ENCODE peak calls at places on chromosomes 13 and 19, in five cellular contexts. One of them, this sample, is unnamed.

GRCh38 chr13:21033866-21034601 is 27.4 kb downstream of the LATS2 start:
- DNase-seq in breast epithelium: no peak
- DNase-seq in sigmoid colon: peak; percentile 67
- DNase-seq in mammary epithelial cell: peak; percentile 78
- DNase-seq in tibial artery: no peak
- DNase-seq in this sample: no peak

GRCh38 chr19:35334064-35334753 is 5.2 kb downstream of the CD22 start:
- DNase-seq in breast epithelium: no peak
- DNase-seq in sigmoid colon: no peak
- DNase-seq in mammary epithelial cell: no peak
- DNase-seq in tibial artery: no peak
- DNase-seq in this sample: no peak

GRCh38 chr19:8336072-8336569 is 6.9 kb downstream of the KANK3 start:
- DNase-seq in breast epithelium: no peak
- DNase-seq in sigmoid colon: no peak
- DNase-seq in mammary epithelial cell: no peak
- DNase-seq in tibial artery: no peak
- DNase-seq in this sample: no peak

GRCh38 chr19:5990289-5990797 is 12.4 kb upstream of the RANBP3 start:
- DNase-seq in breast epithelium: no peak
- DNase-seq in sigmoid colon: no peak
- DNase-seq in mammary epithelial cell: no peak
- DNase-seq in tibial artery: no peak
- DNase-seq in this sample: no peak

GRCh38 chr19:48961673-48962028 is 3.5 kb upstream of the FTL start:
- DNase-seq in breast epithelium: no peak
- DNase-seq in sigmoid colon: no peak
- DNase-seq in mammary epithelial cell: no peak
- DNase-seq in tibial artery: no peak
- DNase-seq in this sample: no peak

GRCh38 chr19:29855771-29856510 is 44.1 kb downstream of the CCNE1 start:
- DNase-seq in breast epithelium: no peak
- DNase-seq in sigmoid colon: peak; percentile 32
- DNase-seq in mammary epithelial cell: no peak
- DNase-seq in tibial artery: no peak
- DNase-seq in this sample: no peak

GRCh38 chr19:18684642-18684993 is 1.1 kb downstream of the CRTC1 start:
- DNase-seq in breast epithelium: no peak
- DNase-seq in sigmoid colon: no peak
- DNase-seq in mammary epithelial cell: no peak
- DNase-seq in tibial artery: no peak
- DNase-seq in this sample: no peak

GRCh38 chr13:18947376-18947977 is 234.1 kb downstream of the TUBA3C start:
- DNase-seq in breast epithelium: no peak
- DNase-seq in sigmoid colon: no peak
- DNase-seq in mammary epithelial cell: no peak
- DNase-seq in tibial artery: no peak
- DNase-seq in this sample: no peak

GRCh38 chr13:87172166-87172825 is 498.9 kb upstream of the SLITRK5 start:
- DNase-seq in breast epithelium: no peak
- DNase-seq in sigmoid colon: no peak
- DNase-seq in mammary epithelial cell: no peak
- DNase-seq in tibial artery: no peak
- DNase-seq in this sample: peak; percentile 6

GRCh38 chr19:50457300-50457699 is 19.0 kb upstream of the EMC10 start:
- DNase-seq in breast epithelium: no peak
- DNase-seq in sigmoid colon: no peak
- DNase-seq in mammary epithelial cell: no peak
- DNase-seq in tibial artery: no peak
- DNase-seq in this sample: no peak

GRCh38 chr19:6958786-6959185 is 62.4 kb downstream of the MBD3L2B start:
- DNase-seq in breast epithelium: no peak
- DNase-seq in sigmoid colon: no peak
- DNase-seq in mammary epithelial cell: no peak
- DNase-seq in tibial artery: no peak
- DNase-seq in this sample: no peak

GRCh38 chr13:46062190-46062589 is 9.6 kb upstream of the ZC3H13 start:
- DNase-seq in breast epithelium: no peak
- DNase-seq in sigmoid colon: no peak
- DNase-seq in mammary epithelial cell: peak; percentile 75
- DNase-seq in tibial artery: no peak
- DNase-seq in this sample: peak; percentile 60

GRCh38 chr19:18672606-18673337 is 10.7 kb upstream of the CRTC1 start:
- DNase-seq in breast epithelium: no peak
- DNase-seq in sigmoid colon: no peak
- DNase-seq in mammary epithelial cell: no peak
- DNase-seq in tibial artery: peak; percentile 94
- DNase-seq in this sample: peak; percentile 49

GRCh38 chr13:99150575-99151370 is 49.9 kb upstream of the UBAC2 start:
- DNase-seq in breast epithelium: no peak
- DNase-seq in sigmoid colon: no peak
- DNase-seq in mammary epithelial cell: peak; percentile 97
- DNase-seq in tibial artery: no peak
- DNase-seq in this sample: peak; percentile 66

GRCh38 chr19:10701955-10702307 is 692 bp downstream of the QTRT1 start:
- DNase-seq in breast epithelium: no peak
- DNase-seq in sigmoid colon: no peak
- DNase-seq in mammary epithelial cell: no peak
- DNase-seq in tibial artery: no peak
- DNase-seq in this sample: no peak

GRCh38 chr13:73531014-73531413 is 472.2 kb downstream of the KLF5 start:
- DNase-seq in breast epithelium: no peak
- DNase-seq in sigmoid colon: no peak
- DNase-seq in mammary epithelial cell: no peak
- DNase-seq in tibial artery: no peak
- DNase-seq in this sample: no peak

GRCh38 chr19:45069056-45069455 is 7.2 kb downstream of the ZNF296 start:
- DNase-seq in breast epithelium: peak; percentile 84
- DNase-seq in sigmoid colon: no peak
- DNase-seq in mammary epithelial cell: peak; percentile 32
- DNase-seq in tibial artery: no peak
- DNase-seq in this sample: peak; percentile 19

GRCh38 chr19:21508198-21508597 is 2.8 kb downstream of the ZNF429 start:
- DNase-seq in breast epithelium: no peak
- DNase-seq in sigmoid colon: no peak
- DNase-seq in mammary epithelial cell: no peak
- DNase-seq in tibial artery: no peak
- DNase-seq in this sample: no peak

DNA sequence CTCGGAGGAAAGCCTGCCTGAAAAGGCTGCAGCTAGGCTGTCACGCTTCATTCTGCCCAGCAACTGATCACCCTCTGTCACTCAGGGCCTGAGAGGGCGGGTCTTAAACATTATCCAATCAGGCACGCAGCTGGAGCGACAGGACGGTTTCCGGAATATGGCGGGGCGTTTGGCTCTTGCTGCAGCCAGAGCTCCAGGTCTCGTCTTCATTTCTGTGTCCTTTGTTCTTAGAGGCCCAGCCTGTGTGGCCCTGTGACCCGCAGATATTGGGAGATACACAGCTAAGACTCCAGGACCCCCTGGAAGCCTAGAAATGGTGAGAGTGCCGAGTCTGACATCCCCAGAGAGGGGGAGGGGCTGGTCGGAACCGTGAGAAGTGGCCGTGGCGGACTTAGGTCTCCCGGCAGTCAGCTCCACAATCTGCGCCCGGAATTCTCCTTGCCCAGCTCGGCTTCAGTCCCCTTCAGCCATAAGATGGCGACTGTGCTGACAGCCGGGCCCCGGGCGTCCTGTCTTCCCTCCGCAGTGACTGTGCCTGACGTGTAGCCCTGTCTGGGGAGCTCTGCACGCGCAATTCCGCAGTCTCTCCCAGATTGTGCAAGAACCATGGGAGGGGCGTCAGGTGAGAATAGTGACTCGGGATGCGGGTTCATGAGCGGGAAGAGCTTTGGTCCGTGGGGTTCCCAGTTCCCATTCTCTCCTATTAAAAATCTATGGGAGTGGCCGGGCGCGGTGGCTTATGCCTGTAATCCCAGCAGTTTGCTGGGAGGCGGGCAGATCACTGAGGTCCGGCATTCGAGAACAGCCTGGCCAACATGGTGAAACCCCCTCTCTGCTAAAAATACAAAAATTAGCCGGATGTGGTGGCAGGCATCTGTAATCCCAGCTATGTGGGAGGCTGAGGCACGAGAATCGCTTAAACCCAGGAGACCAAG is at the start of gene ZNF429:
- DNase-seq in breast epithelium: peak; percentile 90
- DNase-seq in sigmoid colon: peak; percentile 96
- DNase-seq in mammary epithelial cell: peak; percentile 87
- DNase-seq in tibial artery: peak; percentile 96
- DNase-seq in this sample: peak; percentile 97
- TF ChIP-seq CTCF in breast epithelium: no peak
- TF ChIP-seq CTCF in sigmoid colon: no peak
- TF ChIP-seq CTCF in mammary epithelial cell: no peak
- TF ChIP-seq CTCF in tibial artery: no peak
- TF ChIP-seq CTCF in this sample: peak; percentile 14

GRCh38 chr13:50074843-50075242 is 59.6 kb downstream of the KCNRG start:
- DNase-seq in breast epithelium: no peak
- DNase-seq in sigmoid colon: no peak
- DNase-seq in mammary epithelial cell: no peak
- DNase-seq in tibial artery: no peak
- DNase-seq in this sample: no peak
- H3K4me3 ChIP-seq in breast epithelium: no peak overlapping the region
- H3K4me3 ChIP-seq in sigmoid colon: no peak overlapping the region
- H3K4me3 ChIP-seq in mammary epithelial cell: no peak overlapping the region
- H3K4me3 ChIP-seq in tibial artery: peak overlapping the region; percentile 2
- H3K4me3 ChIP-seq in this sample: no peak overlapping the region

GRCh38 chr13:51767100-51767499 is 36.9 kb downstream of the DHRS12 start:
- DNase-seq in breast epithelium: no peak
- DNase-seq in sigmoid colon: no peak
- DNase-seq in mammary epithelial cell: no peak
- DNase-seq in tibial artery: no peak
- DNase-seq in this sample: no peak
- TF ChIP-seq CTCF in breast epithelium: no peak
- TF ChIP-seq CTCF in sigmoid colon: no peak
- TF ChIP-seq CTCF in mammary epithelial cell: peak; percentile 12
- TF ChIP-seq CTCF in tibial artery: no peak
- TF ChIP-seq CTCF in this sample: peak; percentile 34

GRCh38 chr13:22176968-22177545 is 506.2 kb downstream of the FGF9 start:
- DNase-seq in breast epithelium: no peak
- DNase-seq in sigmoid colon: no peak
- DNase-seq in mammary epithelial cell: no peak
- DNase-seq in tibial artery: no peak
- DNase-seq in this sample: no peak

GRCh38 chr13:22178878-22179277 is 508.0 kb downstream of the FGF9 start:
- DNase-seq in breast epithelium: no peak
- DNase-seq in sigmoid colon: no peak
- DNase-seq in mammary epithelial cell: no peak
- DNase-seq in tibial artery: no peak
- DNase-seq in this sample: no peak

GRCh38 chr13:22173605-22174004 is 502.7 kb downstream of the FGF9 start:
- DNase-seq in breast epithelium: no peak
- DNase-seq in sigmoid colon: no peak
- DNase-seq in mammary epithelial cell: no peak
- DNase-seq in tibial artery: no peak
- DNase-seq in this sample: peak; percentile 4

GRCh38 chr13:22175815-22176214 is 504.9 kb downstream of the FGF9 start:
- DNase-seq in breast epithelium: no peak
- DNase-seq in sigmoid colon: no peak
- DNase-seq in mammary epithelial cell: no peak
- DNase-seq in tibial artery: no peak
- DNase-seq in this sample: no peak

DNA sequence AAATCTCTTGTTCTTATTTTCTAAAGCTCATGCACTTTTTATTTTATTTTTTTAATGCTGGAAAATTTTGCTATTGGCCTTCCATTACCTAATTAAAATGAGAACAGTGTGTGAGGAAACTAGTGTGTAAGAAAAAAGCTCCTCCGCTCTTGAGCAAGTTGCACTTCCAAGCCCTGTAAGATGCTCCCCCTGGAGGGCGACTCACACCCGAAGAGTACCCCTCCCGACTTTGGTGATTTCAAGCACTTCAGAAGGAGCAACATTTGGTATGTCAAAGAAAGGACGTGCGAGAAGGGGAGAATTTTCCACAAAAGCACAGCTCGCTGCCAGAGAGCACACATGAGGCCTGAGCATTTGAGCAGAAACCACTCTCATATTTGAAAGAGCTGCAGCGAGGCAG is 504.3 kb downstream of the FGF9 start:
- DNase-seq in breast epithelium: no peak
- DNase-seq in sigmoid colon: no peak
- DNase-seq in mammary epithelial cell: no peak
- DNase-seq in tibial artery: no peak
- DNase-seq in this sample: no peak
- H3K4me3 ChIP-seq in breast epithelium: no peak overlapping the region
- H3K4me3 ChIP-seq in sigmoid colon: no peak overlapping the region
- H3K4me3 ChIP-seq in mammary epithelial cell: no peak overlapping the region
- H3K4me3 ChIP-seq in tibial artery: no peak overlapping the region
- H3K4me3 ChIP-seq in this sample: no peak overlapping the region

GRCh38 chr19:4136680-4137088 is 12.8 kb upstream of the MAP2K2 start:
- DNase-seq in breast epithelium: no peak
- DNase-seq in sigmoid colon: no peak
- DNase-seq in mammary epithelial cell: no peak
- DNase-seq in tibial artery: no peak
- DNase-seq in this sample: no peak
- TF ChIP-seq CTCF in breast epithelium: no peak
- TF ChIP-seq CTCF in sigmoid colon: no peak
- TF ChIP-seq CTCF in mammary epithelial cell: no peak
- TF ChIP-seq CTCF in tibial artery: no peak
- TF ChIP-seq CTCF in this sample: no peak

GRCh38 chr19:40906512-40906911 is 24.5 kb upstream of the CYP2A7 start:
- DNase-seq in breast epithelium: no peak
- DNase-seq in sigmoid colon: no peak
- DNase-seq in mammary epithelial cell: no peak
- DNase-seq in tibial artery: no peak
- DNase-seq in this sample: no peak

GRCh38 chr19:40907968-40908735 is 26.1 kb upstream of the CYP2A7 start:
- DNase-seq in breast epithelium: no peak
- DNase-seq in sigmoid colon: no peak
- DNase-seq in mammary epithelial cell: no peak
- DNase-seq in tibial artery: no peak
- DNase-seq in this sample: no peak

DNA sequence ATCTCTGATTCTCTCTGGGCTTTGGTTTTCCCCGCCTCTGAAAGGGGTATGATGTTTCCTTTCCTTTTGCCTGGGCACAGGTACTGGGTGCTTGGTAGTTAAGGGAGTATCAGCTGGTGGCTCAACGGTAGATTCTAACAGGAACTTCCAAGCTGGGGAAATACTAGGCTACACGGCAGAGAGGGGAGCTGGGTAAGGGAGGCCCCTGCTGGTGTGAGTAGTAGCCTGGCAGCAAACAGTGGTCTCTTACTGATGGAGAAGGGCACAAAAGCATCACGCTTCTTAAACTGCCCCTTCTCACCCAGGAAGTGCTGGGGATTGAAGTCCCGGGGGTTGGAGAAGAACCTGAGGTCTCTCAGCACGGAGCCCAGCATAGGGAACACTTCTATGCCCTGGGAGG is 26.9 kb upstream of the CYP2A7 start:
- DNase-seq in breast epithelium: no peak
- DNase-seq in sigmoid colon: no peak
- DNase-seq in mammary epithelial cell: no peak
- DNase-seq in tibial artery: no peak
- DNase-seq in this sample: peak; percentile 69
- H3K4me3 ChIP-seq in breast epithelium: no peak overlapping the region
- H3K4me3 ChIP-seq in sigmoid colon: no peak overlapping the region
- H3K4me3 ChIP-seq in mammary epithelial cell: no peak overlapping the region
- H3K4me3 ChIP-seq in tibial artery: no peak overlapping the region
- H3K4me3 ChIP-seq in this sample: no peak overlapping the region

GRCh38 chr13:32031025-32031814 is at the start of gene FRY:
- DNase-seq in breast epithelium: peak; percentile 77
- DNase-seq in sigmoid colon: peak; percentile 87
- DNase-seq in mammary epithelial cell: peak; percentile 70
- DNase-seq in tibial artery: peak; percentile 81
- DNase-seq in this sample: peak; percentile 68
- TF ChIP-seq CTCF in breast epithelium: no peak
- TF ChIP-seq CTCF in sigmoid colon: no peak
- TF ChIP-seq CTCF in mammary epithelial cell: peak; percentile 16
- TF ChIP-seq CTCF in tibial artery: peak; percentile 13
- TF ChIP-seq CTCF in this sample: peak; percentile 42

GRCh38 chr19:34253711-34254551 is 423 bp upstream of the GARRE1 start:
- DNase-seq in breast epithelium: peak; percentile 77
- DNase-seq in sigmoid colon: peak; percentile 91
- DNase-seq in mammary epithelial cell: no peak
- DNase-seq in tibial artery: peak; percentile 92
- DNase-seq in this sample: peak; percentile 64
- H3K4me3 ChIP-seq in breast epithelium: peak overlapping the region; percentile 92
- H3K4me3 ChIP-seq in sigmoid colon: peak overlapping the region; percentile 96
- H3K4me3 ChIP-seq in mammary epithelial cell: peak overlapping the region; percentile 87
- H3K4me3 ChIP-seq in tibial artery: peak overlapping the region; percentile 89
- H3K4me3 ChIP-seq in this sample: peak overlapping the region; percentile 85